ENCODE peak calls at places on chromosome 14, in eight cellular contexts. G is breast epithelium; Y is HFFc6; Q is fibroblast of villous mesenchyme; D is CD4-positive, alpha-beta T cell; J is AG09309; E is CD8-positive, alpha-beta T cell; U is right atrium auricular region. A is an unnamed sample.

GRCh38 chr14:74402264-74403251 is 23.5 kb downstream of the SYNDIG1L start:
- DNase-seq in Y (no peak), G (no peak), E (no peak), J (no peak), U (no peak), Q (no peak), D (no peak), A (no peak)

GRCh38 chr14:23361320-23361719 is 3.7 kb downstream of the EFS start:
- DNase-seq in E (no peak), Q (peak), G (no peak), J (peak), U (no peak), D (no peak), Y (peak), A (no peak)

GRCh38 chr14:94342334-94342934 is 19.3 kb upstream of the SERPINA6 start:
- DNase-seq in E (no peak), U (peak), Y (peak), G (peak), J (peak), Q (peak), D (no peak), A (no peak)

GRCh38 chr14:79836577-79836976 is 374.7 kb downstream of the DIO2 start:
- DNase-seq in G (no peak), Q (no peak), D (no peak), J (no peak), Y (no peak), E (no peak), U (no peak), A (no peak)

GRCh38 chr14:91415794-91416743 is 1.6 kb downstream of the CCDC88C start:
- DNase-seq in J (no peak), U (no peak), Q (no peak), E (peak), D (peak), Y (no peak), G (no peak), A (no peak)

GRCh38 chr14:57464013-57464730 is 29.5 kb downstream of the CCDC198 start:
- DNase-seq in Y (no peak), U (no peak), Q (no peak), G (no peak), D (no peak), J (no peak), E (no peak), A (no peak)

GRCh38 chr14:83196235-83196634 is 1662.6 kb upstream of the SEL1L start:
- DNase-seq in E (no peak), D (no peak), U (no peak), G (no peak), Y (no peak), Q (no peak), J (no peak), A (no peak)

GRCh38 chr14:34018125-34018524 is 67.3 kb upstream of the EGLN3 start:
- DNase-seq in U (no peak), Y (no peak), D (no peak), E (no peak), J (no peak), G (no peak), Q (no peak), A (no peak)

GRCh38 chr14:64910847-64911495 is 3.3 kb upstream of the CHURC1 start:
- DNase-seq in D (no peak), Q (peak), G (no peak), J (no peak), U (no peak), Y (peak), E (no peak), A (no peak)

GRCh38 chr14:91414475-91415342 is 2.9 kb downstream of the CCDC88C start:
- DNase-seq in U (no peak), E (no peak), D (no peak), J (no peak), Y (no peak), Q (no peak), G (no peak), A (no peak)

GRCh38 chr14:103607822-103608221 is 21.2 kb upstream of the KLC1 start:
- DNase-seq in D (no peak), Q (no peak), U (no peak), J (no peak), E (no peak), G (no peak), Y (no peak), A (no peak)

GRCh38 chr14:21825147-21825743 is 151.6 kb upstream of the OR4E1 start:
- DNase-seq in Q (peak), E (peak), G (no peak), D (peak), Y (no peak), J (no peak), U (no peak), A (no peak)
- TF ChIP-seq CTCF in Q (peak), E (peak), G (no peak), D (peak), Y (peak), J (no peak), U (no peak), A (peak)

GRCh38 chr14:102509744-102510615 is at the start of gene ANKRD9:
- DNase-seq in G (peak), D (peak), E (peak), J (peak), Q (peak), U (peak), Y (peak), A (peak)
- TF ChIP-seq CTCF in G (no peak), D (no peak), E (no peak), J (no peak), Q (no peak), U (no peak), Y (peak), A (no peak)

DNA sequence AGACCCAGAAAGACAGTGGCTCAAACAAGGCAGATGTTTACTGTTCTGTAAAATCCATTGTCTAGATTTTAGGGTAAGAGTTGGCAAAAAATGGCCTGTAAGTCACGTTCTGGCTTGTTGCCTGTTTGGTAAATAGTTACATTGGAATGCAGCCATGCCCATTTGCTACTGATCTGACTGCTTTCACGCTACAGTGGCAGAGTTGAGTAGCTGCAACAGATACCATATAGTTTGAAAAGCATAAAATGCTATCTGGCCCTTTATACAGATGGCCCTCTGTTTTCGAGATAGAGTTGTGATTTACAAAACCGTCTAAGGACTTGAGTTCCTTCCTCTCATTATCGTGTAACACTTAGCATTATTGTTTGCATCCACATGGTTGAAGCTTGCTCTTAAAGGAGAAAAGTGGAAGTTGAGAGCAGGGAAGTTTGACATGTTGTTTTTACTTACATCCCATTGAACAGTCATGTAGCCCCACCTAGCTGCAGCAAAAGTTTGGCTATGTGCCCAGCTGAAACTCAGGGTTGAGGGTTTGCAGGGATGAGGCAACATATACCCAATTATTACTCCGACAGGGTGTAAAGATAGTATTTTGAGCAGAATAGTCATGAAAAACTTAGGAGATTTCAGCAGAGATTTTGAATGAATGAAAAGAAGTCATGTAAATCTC is 11.3 kb upstream of the SCFD1 start:
- DNase-seq in J (no peak), E (peak), D (no peak), Y (peak), Q (peak), G (no peak), U (no peak), A (no peak)
- TF ChIP-seq CTCF in J (peak), E (no peak), D (peak), Y (peak), Q (peak), G (no peak), U (peak), A (peak)

DNA sequence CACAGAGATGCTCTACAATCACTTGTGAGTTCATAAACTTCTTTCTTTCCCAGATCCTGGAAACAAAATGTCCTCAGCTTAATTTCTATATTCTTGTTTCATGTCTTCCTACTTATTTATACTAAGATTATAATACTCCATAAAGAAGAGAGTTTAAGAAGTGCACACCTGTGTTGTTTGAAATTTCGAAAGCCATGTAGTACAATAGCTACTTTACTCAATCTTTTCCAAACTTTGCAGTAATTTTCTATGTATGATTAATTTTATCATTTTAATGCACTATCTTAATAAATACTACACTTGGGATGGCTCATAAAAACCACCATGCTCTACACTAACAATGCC is 300 bp upstream of the TTC5 start:
- DNase-seq in G (no peak), U (no peak), J (no peak), Y (no peak), Q (no peak), D (no peak), E (no peak), A (no peak)
- TF ChIP-seq CTCF in G (no peak), U (no peak), J (no peak), Y (peak), Q (no peak), D (peak), E (peak), A (no peak)